ENCODE peak calls at places on chromosome 17, in nine cellular contexts. U is left ventricle myocardium inferior, D is coronary artery, G is AG04449, C is psoas muscle, T is astrocyte of the spinal cord, S is pancreas, I is cardiac muscle cell, P is OCI-LY7. K is an unnamed sample.

GRCh38 chr17:76714822-76715461 is 4.2 kb upstream of the MXRA7 start:
- DNase-seq in T (peak), D (no peak), U (peak), S (no peak), P (peak), G (no peak), I (peak), C (peak), K (peak)

GRCh38 chr17:43832168-43832975 is 574 bp downstream of the MPP3 start:
- DNase-seq in C (peak), D (no peak), S (peak), T (peak), I (peak), P (no peak), U (peak), G (peak), K (peak)

GRCh38 chr17:73746314-73747073 is 102.2 kb upstream of the SDK2 start:
- DNase-seq in S (no peak), I (no peak), U (no peak), T (no peak), C (no peak), G (no peak), D (no peak), P (no peak), K (no peak)

GRCh38 chr17:82684207-82684903 is 14.1 kb downstream of the RAB40B start:
- DNase-seq in P (no peak), D (no peak), U (no peak), C (peak), G (no peak), T (no peak), S (peak), I (no peak), K (no peak)

GRCh38 chr17:4375039-4375748 is 8.7 kb upstream of the UBE2G1 start:
- DNase-seq in I (no peak), P (peak), C (no peak), U (no peak), G (no peak), T (no peak), S (no peak), D (no peak), K (no peak)

GRCh38 chr17:67374329-67375053 is 2.6 kb upstream of the PITPNC1 start:
- DNase-seq in D (peak), P (peak), U (peak), T (peak), I (peak), G (no peak), C (peak), S (peak), K (peak)

GRCh38 chr17:57262557-57262956 is 6.2 kb downstream of the MSI2 start:
- DNase-seq in T (no peak), C (no peak), P (no peak), I (no peak), U (no peak), S (no peak), D (no peak), G (no peak), K (no peak)

GRCh38 chr17:48612854-48613691 is 2.0 kb downstream of the HOXB8 start:
- DNase-seq in P (peak), G (no peak), U (no peak), T (peak), C (no peak), S (peak), I (no peak), D (no peak), K (no peak)

GRCh38 chr17:773467-774319 is 8.4 kb downstream of the GLOD4 start:
- DNase-seq in U (no peak), C (no peak), T (no peak), S (no peak), D (no peak), P (no peak), I (no peak), G (no peak), K (no peak)

GRCh38 chr17:17505610-17506171 is 9.5 kb upstream of the RASD1 start:
- DNase-seq in S (peak), C (peak), U (no peak), G (no peak), D (no peak), T (no peak), I (no peak), P (no peak), K (no peak)

GRCh38 chr17:50841949-50842354 is 6.6 kb downstream of the WFIKKN2 start:
- DNase-seq in G (no peak), P (peak), C (peak), I (peak), D (no peak), U (peak), S (peak), T (peak), K (peak)

GRCh38 chr17:28041844-28042656 is 427 bp upstream of the NLK start:
- DNase-seq in S (no peak), U (no peak), I (no peak), T (no peak), G (no peak), C (no peak), D (no peak), P (no peak), K (no peak)

GRCh38 chr17:58083491-58084316 is 485 bp downstream of the DYNLL2 start:
- DNase-seq in I (peak), C (peak), D (peak), G (no peak), U (peak), P (peak), S (peak), T (peak), K (peak)

GRCh38 chr17:76447931-76448652 is 4.9 kb downstream of the UBE2O start:
- DNase-seq in G (no peak), P (no peak), U (no peak), C (no peak), I (no peak), S (no peak), D (no peak), T (no peak), K (no peak)

GRCh38 chr17:81710514-81711308 is 1.4 kb upstream of the SLC25A10 start:
- DNase-seq in G (no peak), U (no peak), D (no peak), S (peak), I (peak), C (no peak), P (peak), T (no peak), K (peak)

GRCh38 chr17:80584171-80584905 is 39.7 kb downstream of the RPTOR start:
- DNase-seq in C (no peak), D (no peak), S (no peak), U (no peak), I (peak), T (peak), G (no peak), P (no peak), K (no peak)

GRCh38 chr17:8253801-8254200 is 4.7 kb downstream of the PFAS start:
- DNase-seq in S (peak), C (no peak), D (no peak), U (no peak), T (peak), P (peak), I (peak), G (no peak), K (peak)

GRCh38 chr17:43768382-43768781 is 9.8 kb upstream of the SOST start:
- DNase-seq in G (no peak), T (no peak), I (no peak), C (no peak), P (peak), D (peak), S (no peak), U (peak), K (no peak)

GRCh38 chr17:66677201-66677981 is 157.5 kb upstream of the CACNG5 start:
- DNase-seq in T (peak), I (peak), G (peak), S (no peak), D (peak), U (no peak), C (no peak), P (no peak), K (peak)

GRCh38 chr17:59167571-59168001 is 12.0 kb downstream of the PRR11 start:
- DNase-seq in G (no peak), U (no peak), I (peak), D (no peak), P (no peak), S (no peak), T (peak), C (no peak), K (peak)
- H3K4me3 ChIP-seq in G (no peak), U (no peak), I (no peak), D (no peak), P (no peak), S (no peak), T (no peak), C (no peak), K (no peak)

GRCh38 chr17:39264119-39264518 is 38.4 kb upstream of the STAC2 start:
- DNase-seq in G (no peak), P (no peak), S (no peak), I (peak), C (peak), U (peak), D (no peak), T (no peak), K (no peak)

GRCh38 chr17:39261286-39261685 is 35.5 kb upstream of the STAC2 start:
- DNase-seq in C (no peak), G (no peak), S (no peak), I (no peak), T (no peak), D (no peak), P (peak), U (no peak), K (no peak)
- TF ChIP-seq CTCF in C (peak), G (no peak), S (no peak), I (peak), T (peak), D (no peak), P (peak), U (peak), K (peak)

GRCh38 chr17:2593846-2594656 is 597 bp downstream of the PAFAH1B1 start:
- DNase-seq in U (peak), I (peak), T (peak), D (peak), C (peak), P (peak), G (no peak), S (peak), K (peak)

GRCh38 chr17:2594657-2595085 is 1.2 kb downstream of the PAFAH1B1 start:
- DNase-seq in G (no peak), C (no peak), T (no peak), D (no peak), P (no peak), S (no peak), U (no peak), I (peak), K (no peak)

GRCh38 chr17:2591040-2591640 is 2.3 kb upstream of the PAFAH1B1 start:
- DNase-seq in P (no peak), S (no peak), I (no peak), U (no peak), D (no peak), G (no peak), C (no peak), T (no peak), K (no peak)

GRCh38 chr17:2595200-2595599 is 1.7 kb downstream of the PAFAH1B1 start:
- DNase-seq in U (no peak), D (no peak), S (no peak), T (no peak), I (no peak), G (no peak), P (peak), C (no peak), K (no peak)

DNA sequence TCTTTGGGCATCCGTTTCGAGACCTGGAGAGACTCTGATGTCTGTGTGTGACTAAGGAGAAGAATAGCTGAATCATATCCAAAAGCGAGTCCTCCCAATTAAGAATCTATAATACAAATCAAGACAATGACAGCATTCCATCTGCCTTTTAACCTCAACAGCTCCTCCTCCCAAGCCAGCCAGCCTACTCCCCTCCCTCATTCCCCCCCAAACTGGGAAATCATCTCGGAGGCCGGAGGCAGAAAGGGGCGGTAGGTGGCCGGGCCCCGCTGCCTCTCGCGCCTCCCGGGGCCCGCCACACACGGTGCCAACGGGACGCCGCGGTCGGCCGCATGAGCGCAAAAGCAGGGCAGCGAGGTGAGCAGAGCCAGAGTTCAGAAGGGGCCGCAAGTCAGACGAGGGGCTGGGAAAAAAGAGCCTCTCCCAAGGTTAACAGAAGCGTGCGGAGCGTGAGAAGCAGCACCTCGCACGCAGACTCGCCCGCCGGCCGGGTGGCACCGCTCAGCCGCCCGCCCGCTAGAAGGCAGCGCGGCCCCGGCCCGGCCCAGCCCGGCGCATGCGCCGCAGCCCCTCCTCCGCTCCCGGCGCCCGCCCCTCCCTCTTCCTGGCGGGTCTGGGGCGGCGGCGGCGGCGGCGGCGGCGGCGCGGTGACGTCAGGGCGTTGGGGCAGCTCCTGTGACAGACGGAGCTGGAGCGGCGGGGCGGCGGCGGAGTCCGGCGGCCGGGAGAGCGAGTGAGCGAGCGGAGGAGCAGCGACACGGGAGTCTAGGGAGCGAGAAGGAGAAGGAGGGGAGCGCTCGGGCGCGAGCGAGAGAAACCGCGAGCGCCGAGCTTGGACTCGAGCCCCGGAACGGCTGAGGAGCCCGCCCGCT is at the start of gene PAFAH1B1:
- DNase-seq in G (no peak), D (peak), C (peak), P (peak), U (peak), T (peak), I (peak), S (peak), K (peak)
- H3K4me3 ChIP-seq in G (peak), D (peak), C (peak), P (peak), U (peak), T (peak), I (peak), S (peak), K (peak)

GRCh38 chr17:77892031-77892430 is 66.5 kb upstream of the TNRC6C start:
- DNase-seq in T (no peak), U (no peak), I (no peak), P (no peak), C (no peak), D (no peak), S (no peak), G (no peak), K (no peak)

GRCh38 chr17:77892469-77893143 is 65.9 kb upstream of the TNRC6C start:
- DNase-seq in S (no peak), C (peak), P (no peak), T (no peak), I (peak), G (no peak), D (no peak), U (no peak), K (no peak)

GRCh38 chr17:77893144-77894044 is 65.1 kb upstream of the TNRC6C start:
- DNase-seq in G (no peak), I (no peak), T (no peak), C (peak), D (no peak), S (no peak), U (no peak), P (peak), K (no peak)

GRCh38 chr17:77891602-77892001 is 66.9 kb upstream of the TNRC6C start:
- DNase-seq in P (no peak), I (no peak), D (no peak), S (no peak), C (peak), T (no peak), G (no peak), U (no peak), K (no peak)

GRCh38 chr17:77894126-77894956 is 64.2 kb upstream of the TNRC6C start:
- DNase-seq in U (no peak), C (peak), G (no peak), I (no peak), S (no peak), T (no peak), D (no peak), P (no peak), K (no peak)
- TF ChIP-seq CTCF in U (no peak), C (no peak), G (no peak), I (no peak), S (no peak), T (no peak), D (no peak), P (no peak), K (no peak)